ENCODE peak calls at places on chromosomes 3 and 15, in eight cellular contexts. A, I, T, F, W, S, E and G are unnamed samples.

GRCh38 chr3:185069583-185070030 is 83.3 kb downstream of the C3orf70 start:
- DNase-seq in A (no peak), I (no peak), T (no peak), F (no peak), W (peak), S (no peak), E (peak), G (no peak)

GRCh38 chr3:178291971-178292370 is 244.3 kb upstream of the KCNMB2 start:
- DNase-seq in A (no peak), I (no peak), T (no peak), F (no peak), W (no peak), S (no peak), E (no peak), G (no peak)

GRCh38 chr3:189278211-189278610 is 106.4 kb downstream of the TPRG1 start:
- DNase-seq in A (no peak), I (no peak), T (no peak), F (no peak), W (no peak), S (no peak), E (no peak), G (no peak)

GRCh38 chr15:74011610-74012009 is 17.1 kb downstream of the PML start:
- DNase-seq in A (peak), I (peak), T (peak), F (peak), W (peak), S (no peak), E (no peak), G (no peak)

GRCh38 chr3:66039590-66039887 is 821 bp upstream of the MAGI1 start:
- DNase-seq in A (peak), I (peak), T (peak), F (peak), W (peak), S (no peak), E (peak), G (peak)

GRCh38 chr3:14890470-14890869 is 56.9 kb upstream of the NR2C2 start:
- DNase-seq in A (no peak), I (no peak), T (no peak), F (no peak), W (no peak), S (no peak), E (no peak), G (no peak)

GRCh38 chr3:57555316-57555715 is 758 bp upstream of the PDE12 start:
- DNase-seq in A (no peak), I (no peak), T (no peak), F (no peak), W (no peak), S (no peak), E (no peak), G (no peak)

GRCh38 chr3:9130318-9131110 is 118.9 kb downstream of the SRGAP3 start:
- DNase-seq in A (no peak), I (no peak), T (no peak), F (no peak), W (no peak), S (no peak), E (no peak), G (no peak)

GRCh38 chr3:169268286-169268776 is 395.2 kb downstream of the MECOM start:
- DNase-seq in A (no peak), I (no peak), T (no peak), F (no peak), W (no peak), S (no peak), E (no peak), G (no peak)

GRCh38 chr3:3817870-3818269 is 18.6 kb downstream of the LRRN1 start:
- DNase-seq in A (no peak), I (no peak), T (peak), F (no peak), W (no peak), S (no peak), E (no peak), G (peak)

GRCh38 chr15:34708422-34708821 is 46.4 kb downstream of the GJD2 start:
- DNase-seq in A (no peak), I (no peak), T (peak), F (no peak), W (no peak), S (no peak), E (peak), G (peak)

GRCh38 chr3:52518723-52519444 is 14.8 kb downstream of the NT5DC2 start:
- DNase-seq in A (peak), I (no peak), T (no peak), F (no peak), W (peak), S (no peak), E (no peak), G (peak)

GRCh38 chr3:53837331-53837730 is 8.9 kb downstream of the CHDH start:
- DNase-seq in A (no peak), I (no peak), T (no peak), F (no peak), W (no peak), S (no peak), E (no peak), G (no peak)

GRCh38 chr15:40936709-40937666 is 7.8 kb downstream of the DLL4 start:
- DNase-seq in A (no peak), I (no peak), T (peak), F (no peak), W (no peak), S (no peak), E (no peak), G (peak)

GRCh38 chr15:90552162-90552928 is 22.6 kb downstream of the CRTC3 start:
- DNase-seq in A (no peak), I (no peak), T (peak), F (no peak), W (no peak), S (no peak), E (no peak), G (no peak)

GRCh38 chr3:163056874-163057497 is 1560.4 kb downstream of the OTOL1 start:
- DNase-seq in A (peak), I (no peak), T (no peak), F (no peak), W (peak), S (no peak), E (peak), G (peak)

DNA sequence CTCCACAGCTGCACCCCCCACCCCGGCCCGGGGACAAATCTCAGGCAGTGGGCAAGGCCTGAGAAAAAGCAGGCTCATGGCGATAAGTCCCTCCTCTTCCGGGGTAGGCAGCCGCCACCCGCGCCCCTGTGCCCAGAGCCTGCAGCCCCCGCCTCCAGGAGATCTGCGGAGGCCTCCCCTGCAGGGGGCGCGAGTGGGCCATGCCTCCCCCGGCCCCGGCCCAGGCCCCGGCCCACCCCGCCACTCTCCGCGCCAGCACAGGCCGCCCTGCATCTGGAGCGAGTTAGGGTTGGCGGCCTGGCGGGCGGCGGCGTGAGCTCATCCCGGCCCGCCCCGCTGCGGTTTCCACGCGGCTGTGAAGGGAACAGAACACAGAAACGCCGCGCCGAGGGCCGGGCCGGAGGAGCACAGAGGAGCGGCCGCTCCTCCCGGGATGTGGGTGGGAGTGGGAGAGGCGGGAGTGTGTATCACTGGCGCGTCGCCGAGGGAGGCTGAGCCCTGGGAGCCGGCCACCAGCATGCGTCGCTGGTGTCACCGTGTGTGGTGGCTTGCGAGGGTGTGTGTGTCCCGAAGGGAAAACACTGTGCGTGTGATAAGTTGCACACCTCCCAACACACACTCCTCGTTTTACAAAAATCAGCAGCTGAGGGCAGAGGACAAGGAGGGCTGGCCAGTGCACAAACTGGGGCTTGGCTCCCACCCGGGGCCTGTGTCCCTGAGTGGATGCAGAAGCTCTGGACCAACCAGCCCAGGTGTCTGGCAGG is 17.2 kb downstream of the MYL3 start:
- DNase-seq in A (peak), I (peak), T (peak), F (peak), W (peak), S (peak), E (peak), G (peak)
- TF ChIP-seq CTCF in A (peak), I (peak), T (peak), F (peak), W (peak), S (peak), E (peak), G (peak)

GRCh38 chr3:42090973-42091731 is at the start of gene TRAK1:
- DNase-seq in A (no peak), I (no peak), T (peak), F (peak), W (no peak), S (no peak), E (no peak), G (peak)

GRCh38 chr3:42088803-42089520 is 2.2 kb upstream of the TRAK1 start:
- DNase-seq in A (no peak), I (no peak), T (no peak), F (no peak), W (no peak), S (no peak), E (no peak), G (no peak)

GRCh38 chr3:42094128-42094527 is 3.0 kb downstream of the TRAK1 start:
- DNase-seq in A (no peak), I (peak), T (no peak), F (no peak), W (no peak), S (no peak), E (no peak), G (no peak)

GRCh38 chr3:42094992-42095391 is 3.8 kb downstream of the TRAK1 start:
- DNase-seq in A (no peak), I (no peak), T (no peak), F (no peak), W (no peak), S (no peak), E (no peak), G (no peak)

GRCh38 chr3:42092006-42092405 is 849 bp downstream of the TRAK1 start:
- DNase-seq in A (no peak), I (no peak), T (no peak), F (no peak), W (no peak), S (no peak), E (no peak), G (peak)
- H3K4me3 ChIP-seq in A (no peak), I (no peak), T (no peak), F (no peak), W (no peak), S (no peak), E (no peak), G (peak)

DNA sequence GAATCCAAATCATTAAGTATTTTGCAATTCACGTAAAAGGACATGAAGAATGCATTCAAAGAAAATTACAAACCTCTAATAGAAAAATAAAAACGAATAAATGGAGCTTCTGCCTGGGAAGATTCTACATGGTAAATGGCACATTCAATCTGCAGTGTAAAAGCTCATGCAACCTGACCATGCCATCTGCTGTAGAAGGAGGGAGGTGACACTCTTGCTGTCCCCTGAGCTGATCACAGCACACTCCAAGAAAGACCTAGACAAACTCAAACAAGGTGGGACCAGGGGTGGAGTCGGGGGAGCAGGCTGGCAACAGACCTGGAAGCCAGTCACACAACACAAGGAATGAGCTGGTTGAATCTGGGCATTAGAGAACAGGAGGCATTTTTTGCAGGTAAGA is 101.8 kb downstream of the BDH1 start:
- DNase-seq in A (no peak), I (no peak), T (no peak), F (no peak), W (peak), S (peak), E (peak), G (peak)
- TF ChIP-seq CTCF in A (no peak), I (no peak), T (no peak), F (peak), W (no peak), S (no peak), E (peak), G (peak)

DNA sequence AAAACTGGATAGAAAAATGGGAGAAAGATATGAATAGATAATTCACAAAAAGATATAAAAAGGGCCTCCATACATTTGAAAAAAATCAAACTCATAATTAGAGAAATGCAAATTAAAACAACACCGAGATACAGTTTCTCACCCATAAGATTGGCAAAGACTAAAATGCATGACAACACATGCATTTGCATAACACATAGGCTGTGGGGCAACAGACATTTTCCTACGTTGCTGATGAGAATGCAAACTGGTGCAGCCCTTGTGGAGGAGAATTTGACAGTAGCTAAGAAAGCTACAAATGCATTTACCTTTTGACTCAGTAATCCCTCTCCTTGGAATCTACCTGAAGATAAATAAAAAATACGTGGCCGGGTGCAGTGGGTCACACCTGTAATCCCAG is 11.4 kb upstream of the CAND2 start:
- DNase-seq in A (no peak), I (no peak), T (no peak), F (no peak), W (no peak), S (no peak), E (no peak), G (no peak)
- H3K4me3 ChIP-seq in A (no peak), I (no peak), T (no peak), F (no peak), W (no peak), S (no peak), E (no peak), G (no peak)